ENCODE peak calls at places on chromosomes 5 and 9, in eight cellular contexts. N is lower lobe of right lung; H is H9; R is left lung; D is right atrium auricular region; P is keratinocyte; Y is SK-N-SH; X is CD8-positive, alpha-beta memory T cell. U is an unnamed sample. For H3K27me3, the result is how much of the 10 kb centered on the place peaks cover.

GRCh38 chr5:118923295-118924005 is 64.9 kb downstream of the DTWD2 start:
- DNase-seq in N (no peak), H (no peak), R (no peak), D (no peak), P (no peak), Y (no peak), X (no peak), U (no peak)

GRCh38 chr5:142896325-142897007 is 126.3 kb downstream of the ARHGAP26 start:
- DNase-seq in N (no peak), H (no peak), R (no peak), D (no peak), P (no peak), Y (no peak), X (no peak), U (no peak)

GRCh38 chr9:131744171-131744714 is 4.4 kb upstream of the RAPGEF1 start:
- DNase-seq in N (peak), H (no peak), R (no peak), D (no peak), P (peak), Y (no peak), X (no peak), U (no peak)

GRCh38 chr5:95809414-95809960 is 13.0 kb downstream of the GLRX start:
- DNase-seq in N (no peak), H (no peak), R (no peak), D (peak), P (no peak), Y (no peak), X (no peak), U (no peak)

GRCh38 chr5:154878642-154879335 is 20.4 kb downstream of the CNOT8 start:
- DNase-seq in N (no peak), H (no peak), R (no peak), D (no peak), P (no peak), Y (no peak), X (no peak), U (no peak)

GRCh38 chr5:302951-303350 is 18.6 kb upstream of the AHRR start:
- DNase-seq in N (no peak), H (no peak), R (peak), D (no peak), P (no peak), Y (no peak), X (no peak), U (no peak)

GRCh38 chr5:95623706-95624105 is 3.8 kb downstream of the GPR150 start:
- DNase-seq in N (no peak), H (no peak), R (no peak), D (no peak), P (no peak), Y (no peak), X (no peak), U (no peak)

GRCh38 chr5:2270467-2270866 is 387.7 kb upstream of the IRX4 start:
- DNase-seq in N (no peak), H (peak), R (no peak), D (no peak), P (no peak), Y (no peak), X (no peak), U (no peak)

GRCh38 chr9:33852216-33852826 is 35.4 kb downstream of the UBE2R2 start:
- DNase-seq in N (peak), H (peak), R (peak), D (peak), P (no peak), Y (peak), X (peak), U (peak)

GRCh38 chr5:180649297-180650039 is at the start of gene FLT4:
- DNase-seq in N (no peak), H (no peak), R (no peak), D (no peak), P (no peak), Y (peak), X (no peak), U (no peak)

GRCh38 chr5:143576721-143577484 is 173.4 kb upstream of the NR3C1 start:
- DNase-seq in N (no peak), H (no peak), R (no peak), D (no peak), P (no peak), Y (no peak), X (no peak), U (no peak)

GRCh38 chr9:91245432-91246313 is 116.0 kb downstream of the AUH start:
- DNase-seq in N (no peak), H (no peak), R (no peak), D (no peak), P (no peak), Y (no peak), X (no peak), U (no peak)

GRCh38 chr9:107737987-107738743 is 248.6 kb upstream of the KLF4 start:
- DNase-seq in N (no peak), H (no peak), R (peak), D (peak), P (peak), Y (no peak), X (no peak), U (no peak)

GRCh38 chr5:143041461-143041860 is 271.3 kb downstream of the ARHGAP26 start:
- DNase-seq in N (no peak), H (no peak), R (no peak), D (no peak), P (no peak), Y (no peak), X (no peak), U (no peak)

GRCh38 chr5:34914671-34915138 is 599 bp downstream of the RAD1 start:
- DNase-seq in N (peak), H (peak), R (peak), D (no peak), P (no peak), Y (no peak), X (no peak), U (peak)

DNA sequence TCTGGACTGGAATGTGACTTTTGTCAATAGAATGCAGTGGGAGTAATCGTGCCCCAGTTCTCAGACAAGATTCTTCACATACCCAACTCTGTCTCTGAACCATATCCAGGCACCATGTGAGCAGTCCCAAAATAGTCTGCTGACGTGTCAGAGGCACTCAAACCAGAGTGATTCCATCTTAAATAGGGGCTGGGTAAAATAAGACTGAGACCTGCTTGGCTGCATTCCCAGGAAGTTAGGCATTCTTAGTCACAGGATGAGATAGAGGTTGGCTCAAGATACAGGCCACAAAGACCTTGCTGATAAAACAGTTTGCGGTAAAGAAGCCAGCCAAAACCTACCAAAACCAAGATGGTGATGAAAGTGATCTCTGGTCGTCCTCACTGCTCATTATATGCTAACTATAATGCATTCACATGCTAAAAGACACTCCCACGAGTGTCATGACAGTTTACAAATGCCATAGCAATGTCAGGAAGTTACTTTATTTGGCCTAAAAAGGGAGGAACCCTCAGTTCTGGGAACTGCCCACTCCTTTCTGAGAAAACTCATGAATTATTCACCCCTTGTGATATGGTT is 16.9 kb upstream of the PLCXD3 start:
- DNase-seq in N (no peak), H (no peak), R (peak), D (peak), P (no peak), Y (no peak), X (no peak), U (no peak)
- H3K27ac ChIP-seq in N (no peak), H (no peak), R (no peak), D (peak), P (no peak), Y (peak), X (no peak), U (no peak)

GRCh38 chr5:138566792-138567191 is 8.4 kb downstream of the HSPA9 start:
- DNase-seq in N (no peak), H (no peak), R (no peak), D (no peak), P (no peak), Y (no peak), X (no peak), U (no peak)
- H3K27me3 ChIP-seq in N (under half), H (under half), R (under half), D (under half), P (under half), Y (under half), X (under half), U (under half)

DNA sequence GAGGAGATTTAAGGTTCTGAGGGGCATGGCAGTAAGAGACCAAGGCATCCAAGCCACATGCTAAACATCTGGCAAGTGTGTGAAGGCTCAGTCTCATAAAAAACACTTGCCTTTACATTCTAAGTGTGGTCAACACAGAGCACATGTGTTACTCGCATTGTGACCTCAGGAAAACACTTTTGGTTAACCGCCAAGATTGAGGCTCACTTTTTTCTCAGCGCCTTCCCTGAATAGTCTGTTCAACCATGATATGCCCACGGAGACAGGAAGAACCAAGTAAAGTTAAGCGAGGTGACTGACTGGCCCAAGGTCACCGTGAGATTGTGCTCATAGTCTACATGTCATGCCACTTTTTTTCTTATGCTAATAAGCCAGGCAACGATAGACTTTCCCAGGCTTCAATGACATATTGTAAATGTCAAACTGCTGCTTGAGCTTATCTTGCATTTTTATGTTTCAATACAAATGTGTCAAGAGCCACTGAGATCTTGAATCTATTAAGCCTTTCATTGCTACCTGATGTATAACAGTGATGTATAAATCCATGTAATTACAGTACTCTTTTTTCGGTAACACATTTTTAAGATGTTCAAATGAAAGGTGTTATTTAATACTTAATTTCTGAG is 21.1 kb upstream of the IL9 start:
- DNase-seq in N (no peak), H (no peak), R (no peak), D (no peak), P (no peak), Y (no peak), X (no peak), U (no peak)
- H3K27ac ChIP-seq in N (no peak), H (no peak), R (no peak), D (no peak), P (no peak), Y (no peak), X (no peak), U (no peak)

GRCh38 chr9:22111176-22111870 is 102.2 kb upstream of the CDKN2B start:
- DNase-seq in N (no peak), H (no peak), R (no peak), D (no peak), P (no peak), Y (no peak), X (no peak), U (no peak)
- H3K27me3 ChIP-seq in N (under half), H (under half), R (under half), D (under half), P (under half), Y (under half), X (under half), U (under half)

GRCh38 chr5:14445581-14446290 is 135.9 kb upstream of the OTULINL start:
- DNase-seq in N (no peak), H (peak), R (no peak), D (no peak), P (no peak), Y (peak), X (no peak), U (no peak)
- H3K27ac ChIP-seq in N (no peak), H (no peak), R (no peak), D (peak), P (no peak), Y (peak), X (no peak), U (no peak)

DNA sequence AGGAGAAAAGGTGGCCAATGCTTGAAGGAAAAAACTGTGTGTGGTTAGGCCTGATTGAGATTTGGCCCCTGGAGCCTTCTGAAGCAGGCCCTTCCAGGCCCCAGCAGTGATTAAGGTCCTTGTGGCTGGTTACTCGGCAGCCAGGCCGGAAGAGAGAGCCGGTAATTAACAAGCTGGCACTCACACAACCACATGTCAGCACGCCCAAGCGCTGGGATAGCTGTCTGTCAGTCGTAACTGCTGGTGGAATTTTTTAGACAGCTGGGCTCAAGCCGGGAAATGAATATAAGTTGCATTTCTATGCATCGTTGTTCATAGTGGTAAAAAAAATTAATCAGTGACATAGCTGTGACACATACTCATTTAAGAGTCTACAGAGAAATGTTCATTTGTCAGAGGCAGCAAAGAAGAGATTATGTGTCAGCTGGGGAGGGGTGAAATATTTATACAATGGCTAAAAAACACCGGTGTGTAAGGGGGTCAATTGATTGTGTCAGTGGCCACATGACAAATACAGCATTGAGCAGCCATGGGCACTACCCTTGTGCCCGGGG is 13.7 kb upstream of the ARAP3 start:
- DNase-seq in N (no peak), H (no peak), R (no peak), D (no peak), P (no peak), Y (peak), X (no peak), U (no peak)
- H3K27me3 ChIP-seq in N (under half), H (under half), R (under half), D (under half), P (under half), Y (under half), X (under half), U (under half)

GRCh38 chr9:123165813-123166212 is 102.6 kb downstream of the STRBP start:
- DNase-seq in N (no peak), H (no peak), R (no peak), D (no peak), P (no peak), Y (no peak), X (no peak), U (no peak)
- H3K27ac ChIP-seq in N (no peak), H (no peak), R (no peak), D (no peak), P (no peak), Y (no peak), X (no peak), U (no peak)

U was measured in spleen.